ENCODE peak calls at places on chromosomes 3 and 15, in four cellular contexts. A is brain microvascular endothelial cell; W is effector memory CD4-positive, alpha-beta T cell; O is Peyer's patch. J is an unnamed sample. For H3K36me3, the result is how much of the 10 kb centered on the place peaks cover.

GRCh38 chr15:56243117-56243773 is 434 bp downstream of the RFX7 start:
- DNase-seq in W (no peak), A (no peak), O (peak), J (peak)

GRCh38 chr3:151330374-151330773 is 1.0 kb upstream of the P2RY13 start:
- DNase-seq in O (no peak), A (no peak), W (no peak), J (no peak)

GRCh38 chr15:31387483-31388118 is 61.0 kb downstream of the KLF13 start:
- DNase-seq in A (no peak), O (peak), W (no peak), J (no peak)

GRCh38 chr3:65151660-65152059 is 463.9 kb upstream of the ADAMTS9 start:
- DNase-seq in A (no peak), W (no peak), O (no peak), J (no peak)

GRCh38 chr3:103169289-103169688 is 734.5 kb downstream of the ZPLD1 start:
- DNase-seq in A (no peak), W (no peak), O (no peak), J (no peak)

GRCh38 chr3:195441971-195442572 is 748 bp downstream of the ACAP2 start:
- DNase-seq in A (peak), W (peak), O (peak), J (peak)

GRCh38 chr3:141367038-141367730 is 1.1 kb upstream of the ZBTB38 start:
- DNase-seq in A (peak), W (no peak), O (no peak), J (no peak)

GRCh38 chr3:50297896-50298725 is 1.1 kb downstream of the HYAL3 start:
- DNase-seq in A (no peak), W (no peak), O (peak), J (peak)

GRCh38 chr15:64651573-64652260 is 123.7 kb downstream of the RBPMS2 start:
- DNase-seq in O (peak), A (no peak), W (peak), J (peak)

GRCh38 chr15:63504247-63504978 is at the start of gene USP3:
- DNase-seq in A (peak), W (peak), O (peak), J (peak)

GRCh38 chr3:182185341-182185740 is 473.6 kb downstream of the SOX2 start:
- DNase-seq in A (no peak), W (no peak), O (no peak), J (no peak)

GRCh38 chr3:54120657-54121403 is 1.5 kb upstream of the CACNA2D3 start:
- DNase-seq in A (no peak), W (no peak), O (no peak), J (peak)

GRCh38 chr3:54123538-54124196 is 1.3 kb downstream of the CACNA2D3 start:
- DNase-seq in O (no peak), A (no peak), W (no peak), J (no peak)

GRCh38 chr3:54121404-54122045 is 827 bp upstream of the CACNA2D3 start:
- DNase-seq in A (no peak), O (no peak), W (no peak), J (no peak)

GRCh38 chr3:54122046-54122801 is at the start of gene CACNA2D3:
- DNase-seq in A (no peak), W (no peak), O (no peak), J (peak)

GRCh38 chr3:54122802-54123537 is 618 bp downstream of the CACNA2D3 start:
- DNase-seq in A (no peak), O (no peak), W (no peak), J (peak)
- H3K4me3 ChIP-seq in A (no peak), O (no peak), W (no peak), J (peak)

DNA sequence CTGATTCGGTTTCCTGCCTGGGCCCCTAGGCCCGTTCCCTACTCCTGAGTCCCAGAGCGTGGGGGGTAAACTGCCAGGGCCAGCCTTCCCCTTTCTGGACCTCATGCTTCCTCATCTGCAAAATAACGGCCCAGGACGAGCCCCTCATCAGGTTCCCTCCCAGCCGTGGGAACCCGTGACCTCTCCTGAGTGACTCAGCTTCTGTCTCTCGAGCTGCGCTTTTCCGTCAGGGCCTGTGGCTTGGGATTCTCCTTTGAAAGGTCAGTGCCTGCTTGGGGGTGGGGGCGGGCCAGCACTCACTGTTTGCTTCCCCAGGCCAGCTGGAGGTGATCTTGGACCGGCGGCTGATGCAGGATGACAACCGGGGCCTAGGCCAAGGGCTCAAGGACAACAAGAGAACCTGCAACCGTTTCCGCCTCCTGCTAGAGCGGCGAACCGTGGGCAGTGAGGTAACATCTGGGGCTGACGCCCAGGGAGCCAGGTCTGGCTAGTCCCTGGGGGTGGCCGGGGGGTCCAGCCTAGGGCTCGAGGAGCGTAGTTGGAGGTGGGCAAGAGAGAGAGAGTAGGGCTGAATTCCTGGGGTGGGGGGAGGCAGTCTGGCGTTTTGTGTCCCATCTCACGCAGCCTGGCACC is 12.8 kb downstream of the MAN2A2 start:
- DNase-seq in W (no peak), O (peak), A (peak), J (peak)
- H3K36me3 ChIP-seq in W (half or more), O (under half), A (under half), J (under half)

DNA sequence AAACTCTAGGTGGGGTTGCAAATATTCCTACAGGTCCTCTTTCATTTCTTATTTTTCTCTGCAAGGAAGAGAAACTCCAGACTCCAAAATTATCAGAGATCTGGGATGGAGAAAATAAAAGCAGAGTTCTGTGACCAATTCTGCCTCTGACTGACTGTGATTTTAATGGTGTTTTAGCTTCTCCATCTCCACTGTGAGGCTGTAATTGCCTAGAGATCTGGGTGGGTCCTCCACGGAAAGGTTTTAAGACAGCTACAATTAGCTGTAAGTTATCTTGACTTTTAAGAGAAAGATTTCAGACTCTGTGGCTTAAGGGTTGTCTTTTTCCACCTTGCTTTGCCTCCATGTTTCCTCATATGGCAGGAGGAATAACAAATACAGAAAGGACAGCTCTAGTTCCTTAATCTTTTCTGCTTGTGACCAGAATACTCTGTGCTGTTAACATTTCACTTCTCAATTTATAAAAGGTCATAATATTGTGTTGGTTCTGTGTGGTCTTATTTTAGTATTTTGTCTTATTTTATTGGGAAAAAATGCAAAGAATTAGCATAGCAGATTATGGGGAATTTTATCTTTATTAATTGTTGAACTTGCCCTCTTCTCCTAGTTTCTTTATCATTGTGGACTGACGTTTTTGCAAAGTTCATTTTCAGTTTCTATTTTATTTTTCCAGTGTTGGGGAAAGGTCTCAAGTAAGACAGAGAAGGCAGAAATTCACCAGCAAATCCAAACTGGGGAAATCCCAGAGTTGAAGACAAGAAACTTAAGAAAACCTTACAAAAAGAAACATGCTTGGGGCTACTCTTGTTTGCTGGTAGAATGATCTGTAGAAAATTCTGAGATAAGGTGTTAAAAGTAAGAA is 157.9 kb downstream of the RAP2B start:
- DNase-seq in A (no peak), O (no peak), W (no peak), J (no peak)
- H3K4me3 ChIP-seq in A (no peak), O (no peak), W (no peak), J (no peak)

GRCh38 chr3:143831208-143831607 is 17.1 kb downstream of the SLC9A9 start:
- DNase-seq in O (no peak), A (no peak), W (no peak), J (no peak)

GRCh38 chr3:143830063-143830462 is 18.2 kb downstream of the SLC9A9 start:
- DNase-seq in A (no peak), W (no peak), O (no peak), J (no peak)

GRCh38 chr3:143835312-143835711 is 13.0 kb downstream of the SLC9A9 start:
- DNase-seq in O (no peak), W (no peak), A (no peak), J (no peak)

GRCh38 chr3:143832433-143832832 is 15.8 kb downstream of the SLC9A9 start:
- DNase-seq in A (peak), W (no peak), O (no peak), J (no peak)

GRCh38 chr3:143831998-143832397 is 16.3 kb downstream of the SLC9A9 start:
- DNase-seq in O (no peak), A (no peak), W (no peak), J (no peak)
- H3K36me3 ChIP-seq in O (under half), A (under half), W (under half), J (under half)

DNA sequence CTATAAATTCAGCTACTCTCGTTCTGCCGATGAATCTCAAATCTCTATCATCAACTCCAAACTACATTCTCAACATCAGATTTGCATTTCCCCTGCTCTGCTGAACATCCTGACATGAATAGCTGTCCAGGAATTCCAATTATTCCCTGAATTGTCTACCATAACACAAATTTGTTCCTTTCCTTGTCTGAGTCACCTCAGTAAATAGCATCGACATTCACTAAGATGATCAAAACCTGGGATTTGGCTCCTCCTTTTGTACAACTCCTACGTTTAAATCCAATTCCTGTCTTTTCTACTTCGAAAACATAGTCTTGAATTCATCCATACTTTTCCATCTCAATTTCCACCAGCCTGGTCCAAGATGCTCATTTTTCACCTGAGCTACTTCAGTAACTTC is 107.0 kb downstream of the GREM1 start:
- DNase-seq in O (no peak), A (peak), W (no peak), J (no peak)
- H3K4me3 ChIP-seq in O (no peak), A (no peak), W (no peak), J (no peak)

GRCh38 chr3:30694148-30694547 is 87.7 kb downstream of the TGFBR2 start:
- DNase-seq in W (no peak), O (no peak), A (no peak), J (no peak)

GRCh38 chr3:30696403-30696819 is 90.0 kb downstream of the TGFBR2 start:
- DNase-seq in A (no peak), W (no peak), O (no peak), J (no peak)

GRCh38 chr3:30696901-30697300 is 90.5 kb downstream of the TGFBR2 start:
- DNase-seq in A (no peak), W (no peak), O (no peak), J (no peak)

GRCh38 chr3:30694668-30695067 is 88.3 kb downstream of the TGFBR2 start:
- DNase-seq in A (no peak), W (no peak), O (no peak), J (no peak)

DNA sequence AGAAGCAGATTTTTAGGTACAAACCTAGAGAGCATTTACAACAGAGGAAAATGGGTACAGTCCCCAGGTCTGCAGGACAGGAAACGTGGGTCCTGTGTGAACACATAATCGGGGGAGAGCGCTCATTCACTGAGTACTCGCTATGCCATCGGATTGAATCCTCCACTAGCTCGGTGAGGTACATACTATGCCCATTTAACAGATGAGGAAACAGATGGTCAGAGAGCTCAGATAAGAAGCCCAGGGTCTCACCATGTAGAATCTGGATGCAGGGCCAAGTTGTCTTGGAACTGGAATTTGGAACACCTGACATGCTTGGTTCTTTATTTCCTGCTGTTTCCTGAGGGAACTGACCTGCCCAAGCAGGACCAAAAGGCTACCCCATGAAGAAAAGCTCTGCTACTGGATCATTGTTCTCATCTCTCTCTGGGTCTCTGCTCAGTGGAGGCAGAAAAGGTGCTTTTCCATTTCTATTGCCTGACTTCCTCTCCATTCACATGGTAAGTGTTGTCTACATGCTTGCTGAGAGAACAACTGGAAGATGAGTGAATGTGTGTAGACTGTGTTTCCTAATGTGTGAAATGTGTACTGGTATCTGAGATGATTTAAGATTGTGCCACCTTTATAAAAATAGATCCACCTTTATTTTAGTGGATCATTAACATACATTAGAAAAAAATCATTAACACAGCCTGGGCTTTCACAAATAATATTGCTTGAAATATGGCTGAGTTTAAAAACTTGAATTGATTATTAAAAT is 89.1 kb downstream of the TGFBR2 start:
- DNase-seq in W (no peak), O (no peak), A (no peak), J (no peak)
- H3K36me3 ChIP-seq in W (half or more), O (under half), A (under half), J (under half)

GRCh38 chr15:59611277-59612260 is at the start of gene GCNT3:
- DNase-seq in A (peak), W (no peak), O (peak), J (no peak)
- H3K4me3 ChIP-seq in A (no peak), W (no peak), O (peak), J (no peak)

GRCh38 chr15:93001156-93001555 is 87.9 kb downstream of the RGMA start:
- DNase-seq in O (no peak), W (no peak), A (no peak), J (no peak)

GRCh38 chr15:93007994-93008393 is 81.0 kb downstream of the RGMA start:
- DNase-seq in W (no peak), A (no peak), O (no peak), J (no peak)

GRCh38 chr15:93001881-93002280 is 87.1 kb downstream of the RGMA start:
- DNase-seq in O (no peak), A (no peak), W (no peak), J (no peak)

GRCh38 chr15:93005133-93005532 is 83.9 kb downstream of the RGMA start:
- DNase-seq in A (no peak), O (no peak), W (no peak), J (no peak)
- H3K36me3 ChIP-seq in A (half or more), O (under half), W (half or more), J (under half)

GRCh38 chr3:122679085-122679466 is 1.6 kb upstream of the PARP14 start:
- DNase-seq in A (peak), O (peak), W (peak), J (peak)
- H3K4me3 ChIP-seq in A (peak), O (peak), W (peak), J (peak)

J was measured in H7.